ENCODE peak calls at places on chromosomes 3 and 15, in ten cellular contexts. S, F, E, N, C, Z, M, L, X and A are unnamed samples. For H3K4me1, the result is how much of the 10 kb centered on the place peaks cover.

GRCh38 chr15:66829551-66830131 is 127.6 kb downstream of the SMAD6 start:
- DNase-seq in S (no peak), F (no peak), E (no peak), N (no peak), C (no peak), Z (no peak), M (no peak), L (no peak), X (no peak), A (no peak)

GRCh38 chr3:114033721-114034120 is 22.6 kb downstream of the CCDC191 start:
- DNase-seq in S (no peak), F (no peak), E (no peak), N (no peak), C (no peak), Z (no peak), M (no peak), L (no peak), X (no peak), A (no peak)

GRCh38 chr15:67048281-67049279 is 16.8 kb upstream of the SMAD3 start:
- DNase-seq in S (no peak), F (peak), E (peak), N (peak), C (no peak), Z (peak), M (no peak), L (peak), X (no peak), A (no peak)

GRCh38 chr3:68447885-68448284 is 484.5 kb downstream of the TAFA4 start:
- DNase-seq in S (no peak), F (no peak), E (no peak), N (no peak), C (peak), Z (no peak), M (no peak), L (no peak), X (peak), A (no peak)

GRCh38 chr15:43529587-43530345 is 12.4 kb downstream of the MAP1A start:
- DNase-seq in S (no peak), F (no peak), E (no peak), N (no peak), C (no peak), Z (no peak), M (no peak), L (no peak), X (no peak), A (no peak)

GRCh38 chr3:15345051-15345607 is 12.7 kb upstream of the SH3BP5 start:
- DNase-seq in S (no peak), F (no peak), E (no peak), N (no peak), C (no peak), Z (no peak), M (no peak), L (no peak), X (no peak), A (no peak)

GRCh38 chr3:115165266-115165665 is 18.2 kb upstream of the ZBTB20 start:
- DNase-seq in S (no peak), F (no peak), E (no peak), N (no peak), C (no peak), Z (no peak), M (no peak), L (no peak), X (no peak), A (no peak)

GRCh38 chr15:70308011-70308761 is 210.5 kb upstream of the TLE3 start:
- DNase-seq in S (peak), F (peak), E (no peak), N (no peak), C (no peak), Z (no peak), M (no peak), L (no peak), X (no peak), A (no peak)

GRCh38 chr3:57820479-57820878 is 64.4 kb downstream of the SLMAP start:
- DNase-seq in S (no peak), F (no peak), E (no peak), N (no peak), C (peak), Z (no peak), M (no peak), L (no peak), X (peak), A (peak)

GRCh38 chr3:31980530-31981205 is 394 bp downstream of the OSBPL10 start:
- DNase-seq in S (peak), F (peak), E (peak), N (peak), C (peak), Z (peak), M (peak), L (peak), X (peak), A (peak)

GRCh38 chr3:135125171-135125801 is 330.2 kb downstream of the EPHB1 start:
- DNase-seq in S (peak), F (peak), E (no peak), N (no peak), C (peak), Z (peak), M (peak), L (peak), X (peak), A (no peak)

GRCh38 chr3:25151497-25151896 is 276.6 kb upstream of the RARB start:
- DNase-seq in S (peak), F (no peak), E (no peak), N (no peak), C (no peak), Z (no peak), M (no peak), L (no peak), X (no peak), A (no peak)

GRCh38 chr3:194970066-194970465 is 284.4 kb downstream of the FAM43A start:
- DNase-seq in S (no peak), F (no peak), E (no peak), N (no peak), C (no peak), Z (no peak), M (no peak), L (no peak), X (no peak), A (no peak)

GRCh38 chr3:138114431-138114918 is 933 bp downstream of the DZIP1L start:
- DNase-seq in S (no peak), F (peak), E (no peak), N (no peak), C (peak), Z (peak), M (no peak), L (no peak), X (peak), A (no peak)

GRCh38 chr15:91348812-91349500 is 248.9 kb downstream of the SV2B start:
- DNase-seq in S (no peak), F (no peak), E (no peak), N (no peak), C (no peak), Z (no peak), M (no peak), L (no peak), X (no peak), A (no peak)

GRCh38 chr15:31571676-31572075 is 245.0 kb downstream of the KLF13 start:
- DNase-seq in S (no peak), F (peak), E (no peak), N (no peak), C (no peak), Z (peak), M (no peak), L (no peak), X (no peak), A (no peak)

GRCh38 chr3:173743111-173743510 is 345.6 kb downstream of the NLGN1 start:
- DNase-seq in S (no peak), F (no peak), E (no peak), N (no peak), C (no peak), Z (peak), M (no peak), L (no peak), X (no peak), A (no peak)

GRCh38 chr3:116579843-116580242 is 129.7 kb upstream of the TUSC7 start:
- DNase-seq in S (peak), F (peak), E (no peak), N (no peak), C (peak), Z (peak), M (no peak), L (peak), X (peak), A (peak)

GRCh38 chr3:78139166-78139565 is 1099.3 kb downstream of the ROBO2 start:
- DNase-seq in S (peak), F (no peak), E (no peak), N (no peak), C (no peak), Z (peak), M (no peak), L (no peak), X (no peak), A (no peak)

GRCh38 chr3:194688207-194688711 is 2.6 kb downstream of the FAM43A start:
- DNase-seq in S (peak), F (no peak), E (peak), N (peak), C (peak), Z (peak), M (no peak), L (peak), X (peak), A (peak)

GRCh38 chr3:133845127-133845526 is 39.5 kb downstream of the SRPRB start:
- DNase-seq in S (no peak), F (no peak), E (no peak), N (no peak), C (no peak), Z (no peak), M (no peak), L (no peak), X (no peak), A (no peak)

GRCh38 chr15:29913528-29914135 is 91.4 kb upstream of the TJP1 start:
- DNase-seq in S (no peak), F (no peak), E (no peak), N (no peak), C (no peak), Z (peak), M (no peak), L (peak), X (no peak), A (no peak)

GRCh38 chr15:34812369-34812768 is 17.0 kb upstream of the ACTC1 start:
- DNase-seq in S (no peak), F (no peak), E (no peak), N (no peak), C (no peak), Z (peak), M (no peak), L (no peak), X (no peak), A (no peak)

DNA sequence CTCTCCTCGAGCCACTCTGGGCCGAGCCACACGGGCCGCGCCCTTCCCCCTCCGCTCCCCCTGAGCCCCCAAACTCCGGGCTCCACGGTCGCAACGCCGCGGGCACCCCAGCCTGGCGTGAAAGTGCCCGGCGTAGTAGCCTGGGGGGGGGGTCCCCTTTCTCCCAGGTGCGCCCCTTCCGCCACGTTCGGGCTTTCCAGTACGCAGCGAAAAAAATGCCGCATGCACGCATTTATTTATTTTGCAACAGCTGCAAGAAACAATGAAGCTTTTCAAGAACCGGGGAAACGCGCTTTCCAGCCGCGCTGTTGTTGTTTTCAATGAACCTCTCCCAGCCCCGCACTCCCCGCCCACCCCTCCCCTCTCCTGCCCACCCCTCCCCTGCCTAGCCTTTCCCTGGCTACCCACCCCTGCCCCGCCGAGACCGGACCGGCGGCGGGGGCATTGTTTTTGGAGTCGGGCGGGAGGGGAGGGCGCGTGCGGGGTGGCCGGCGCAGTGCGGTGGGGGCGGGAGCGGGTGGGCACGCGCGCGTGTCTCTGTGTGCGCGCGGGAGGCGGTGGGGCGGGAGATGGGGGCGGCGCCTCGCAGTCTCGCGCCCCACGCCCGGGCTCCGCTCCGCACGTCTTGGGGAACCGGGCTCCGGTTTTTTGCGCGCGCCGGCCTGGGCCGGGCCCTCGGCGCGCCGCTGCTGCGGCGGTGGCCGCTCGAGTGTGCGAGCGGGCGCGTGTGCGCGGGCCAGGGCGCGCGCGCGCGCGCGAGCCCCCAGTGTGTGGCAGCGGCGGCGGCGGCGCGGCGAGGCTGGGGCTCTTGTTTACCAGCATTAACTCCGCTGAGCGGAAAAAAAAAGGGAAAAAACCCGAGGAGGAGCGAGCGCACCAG is at the start of gene IGF1R:
- DNase-seq in S (peak), F (peak), E (peak), N (peak), C (peak), Z (peak), M (peak), L (peak), X (peak), A (peak)
- TF ChIP-seq CTCF in S (peak), F (peak), E (no peak), N (peak), C (no peak), Z (no peak), M (peak), L (no peak), X (no peak), A (no peak)

GRCh38 chr15:47736123-47736786 is 18.9 kb downstream of the SEMA6D start:
- DNase-seq in S (peak), F (no peak), E (no peak), N (no peak), C (no peak), Z (peak), M (no peak), L (no peak), X (no peak), A (no peak)
- H3K4me3 ChIP-seq in S (no peak), F (no peak), E (no peak), N (no peak), C (peak), Z (no peak), M (no peak), L (no peak), X (no peak), A (no peak)

GRCh38 chr15:35886765-35887164 is 340.8 kb upstream of the DPH6 start:
- DNase-seq in S (peak), F (no peak), E (no peak), N (no peak), C (no peak), Z (peak), M (no peak), L (no peak), X (no peak), A (no peak)
- H3K4me1 ChIP-seq in S (under half), F (under half), E (under half), N (under half), C (under half), Z (under half), M (under half), L (under half), X (under half), A (under half)

DNA sequence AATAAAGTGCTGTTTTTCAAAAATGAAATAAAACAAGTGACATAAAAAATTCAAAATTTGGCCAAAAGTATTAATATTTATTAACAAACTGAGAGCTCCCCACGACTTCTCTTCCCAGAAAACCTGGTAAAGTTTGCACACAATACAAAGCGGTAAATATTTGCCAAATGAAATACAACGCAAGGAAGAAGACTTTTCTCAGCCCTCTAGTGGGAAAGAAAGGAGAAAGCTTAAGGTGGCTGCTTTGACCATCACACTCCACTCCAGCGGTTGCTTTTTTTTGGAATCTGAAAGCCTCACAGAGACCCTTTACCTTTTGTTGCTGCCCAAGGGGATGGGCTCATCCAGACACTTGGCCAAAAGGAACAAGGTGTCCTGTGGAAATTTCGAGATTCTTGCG is 1.1 kb upstream of the GK5 start:
- DNase-seq in S (no peak), F (peak), E (no peak), N (no peak), C (peak), Z (no peak), M (no peak), L (no peak), X (peak), A (no peak)
- TF ChIP-seq CTCF in S (peak), F (no peak), E (no peak), N (no peak), C (peak), Z (peak), M (peak), L (peak), X (peak), A (no peak)

GRCh38 chr3:111594781-111595180 is 365 bp downstream of the ZBED2 start:
- DNase-seq in S (no peak), F (no peak), E (no peak), N (no peak), C (no peak), Z (no peak), M (no peak), L (no peak), X (no peak), A (no peak)
- H3K4me3 ChIP-seq in S (no peak), F (no peak), E (peak), N (no peak), C (no peak), Z (no peak), M (no peak), L (no peak), X (no peak), A (no peak)

GRCh38 chr3:183507551-183507950 is 48.0 kb downstream of the KLHL6 start:
- DNase-seq in S (no peak), F (no peak), E (no peak), N (no peak), C (no peak), Z (no peak), M (no peak), L (no peak), X (no peak), A (no peak)

GRCh38 chr3:183513046-183513706 is 42.3 kb downstream of the KLHL6 start:
- DNase-seq in S (no peak), F (no peak), E (no peak), N (no peak), C (no peak), Z (no peak), M (no peak), L (no peak), X (no peak), A (no peak)

GRCh38 chr3:183504597-183504996 is 50.9 kb downstream of the KLHL6 start:
- DNase-seq in S (no peak), F (no peak), E (no peak), N (no peak), C (no peak), Z (no peak), M (no peak), L (no peak), X (no peak), A (no peak)

GRCh38 chr3:183506674-183507290 is 48.7 kb downstream of the KLHL6 start:
- DNase-seq in S (peak), F (no peak), E (no peak), N (no peak), C (no peak), Z (no peak), M (no peak), L (no peak), X (no peak), A (no peak)

DNA sequence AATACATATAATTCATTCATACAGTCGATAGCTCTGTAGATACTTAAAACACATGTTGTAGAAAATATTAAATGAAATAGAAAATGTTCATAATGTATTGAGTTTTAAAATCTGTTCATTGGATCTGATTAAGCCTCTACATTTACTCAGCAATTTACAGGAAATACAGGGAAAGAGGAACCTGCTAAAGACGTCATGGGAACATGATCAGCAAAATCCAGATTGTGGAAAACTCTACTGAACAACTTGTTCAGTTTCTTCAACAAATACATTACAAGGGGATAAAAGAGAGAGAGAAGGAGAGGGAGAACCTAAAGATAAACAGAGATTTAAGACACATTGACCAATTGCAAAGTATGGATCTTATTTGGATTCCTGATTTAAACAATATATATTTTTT is 46.7 kb downstream of the KLHL6 start:
- DNase-seq in S (no peak), F (no peak), E (no peak), N (no peak), C (no peak), Z (no peak), M (no peak), L (no peak), X (no peak), A (no peak)
- H3K4me1 ChIP-seq in S (under half), F (under half), E (under half), N (under half), C (under half), Z (under half), M (under half), L (under half), X (under half), A (under half)

DNA sequence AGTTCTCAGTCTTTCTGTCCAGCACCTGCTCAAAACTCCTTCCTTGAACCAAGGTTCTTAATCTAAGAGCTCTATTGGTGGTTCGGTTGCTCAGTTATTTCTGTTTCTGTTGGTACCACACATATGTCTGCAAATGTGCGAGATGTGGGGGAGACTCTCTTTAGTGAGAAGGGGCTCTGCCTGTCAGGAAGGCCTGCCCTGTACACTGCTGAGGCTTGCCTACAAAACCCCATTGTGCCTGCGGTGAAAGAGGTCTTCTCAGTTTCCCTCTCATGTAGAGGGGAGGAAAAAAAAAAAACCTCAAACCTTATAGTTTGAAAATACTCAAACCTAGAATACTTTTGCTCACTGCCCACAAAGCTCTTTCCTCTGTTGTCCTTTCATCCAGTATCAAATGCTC is 142.4 kb downstream of the CLSTN2 start:
- DNase-seq in S (no peak), F (no peak), E (no peak), N (no peak), C (no peak), Z (no peak), M (no peak), L (no peak), X (no peak), A (no peak)
- TF ChIP-seq CTCF in S (no peak), F (no peak), E (no peak), N (no peak), C (no peak), Z (no peak), M (no peak), L (no peak), X (no peak), A (no peak)